ENCODE peak calls at places on chromosomes 11 and 22, in eight cellular contexts. H, U, G, B, X, A, Y and V are unnamed samples.

GRCh38 chr11:57772562-57772961 is 11.0 kb downstream of the CTNND1 start:
- DNase-seq in X (no peak), U (peak), Y (no peak), G (no peak), A (no peak), B (no peak), H (no peak), V (no peak)

GRCh38 chr22:19663286-19663815 is 51.0 kb upstream of the SEPTIN5 start:
- DNase-seq in B (no peak), H (no peak), Y (no peak), G (peak), A (no peak), U (peak), X (no peak), V (peak)

GRCh38 chr11:14082338-14082737 is 119.8 kb downstream of the SPON1 start:
- DNase-seq in A (no peak), H (no peak), X (no peak), Y (no peak), U (no peak), B (no peak), G (no peak), V (no peak)

GRCh38 chr11:57662893-57663292 is 5.0 kb upstream of the ZDHHC5 start:
- DNase-seq in U (peak), H (no peak), A (no peak), X (no peak), Y (no peak), B (no peak), G (no peak), V (no peak)

GRCh38 chr11:70064726-70065317 is 13.3 kb upstream of the ANO1 start:
- DNase-seq in A (no peak), G (no peak), B (no peak), H (no peak), Y (peak), U (no peak), X (no peak), V (no peak)

GRCh38 chr22:29309332-29310064 is 3.0 kb downstream of the GAS2L1 start:
- DNase-seq in X (no peak), B (no peak), U (no peak), G (peak), H (no peak), A (peak), Y (peak), V (peak)

GRCh38 chr11:27081056-27081455 is 40.4 kb downstream of the BBOX1 start:
- DNase-seq in U (no peak), A (no peak), Y (no peak), H (no peak), B (no peak), G (no peak), X (no peak), V (no peak)

GRCh38 chr11:44816761-44817160 is 90.0 kb downstream of the TSPAN18 start:
- DNase-seq in B (no peak), Y (no peak), G (no peak), A (no peak), H (no peak), U (no peak), X (no peak), V (no peak)

GRCh38 chr11:24198458-24198857 is 298.4 kb upstream of the LUZP2 start:
- DNase-seq in A (no peak), H (no peak), Y (no peak), X (no peak), G (no peak), B (no peak), U (no peak), V (no peak)

GRCh38 chr22:20173246-20173645 is 22.4 kb upstream of the CCDC188 start:
- DNase-seq in Y (no peak), B (no peak), U (no peak), A (no peak), G (no peak), H (no peak), X (no peak), V (no peak)

GRCh38 chr11:67373916-67374570 is 645 bp upstream of the CLCF1 start:
- DNase-seq in Y (peak), X (peak), U (peak), B (peak), A (no peak), H (no peak), G (peak), V (peak)

GRCh38 chr11:84019576-84020194 is 733.5 kb upstream of the CCDC90B start:
- DNase-seq in B (no peak), X (no peak), G (no peak), U (peak), A (no peak), Y (no peak), H (no peak), V (no peak)

GRCh38 chr22:20221421-20222340 is 46.4 kb downstream of the RTN4R start:
- DNase-seq in B (no peak), Y (no peak), H (peak), A (no peak), X (no peak), U (no peak), G (peak), V (no peak)